ENCODE peak calls at places on chromosomes 2 and 18, in six cellular contexts. I is AG10803, A is cardiac fibroblast, R is endothelial cell, X is breast epithelium, G is upper lobe of left lung. B is an unnamed sample.

GRCh38 chr2:140502951-140503630 is 1627.7 kb downstream of the LRP1B start:
- DNase-seq in I (peak), A (peak), R (no peak), X (no peak), G (no peak), B (no peak)

GRCh38 chr2:164693834-164694233 is 72.6 kb upstream of the GRB14 start:
- DNase-seq in I (no peak), A (no peak), R (no peak), X (no peak), G (no peak), B (no peak)

GRCh38 chr2:134173338-134174016 is 80.4 kb upstream of the MGAT5 start:
- DNase-seq in I (no peak), A (no peak), R (no peak), X (no peak), G (no peak), B (no peak)

GRCh38 chr2:151827564-151828142 is 568 bp downstream of the ARL5A start:
- DNase-seq in I (peak), A (peak), R (peak), X (no peak), G (no peak), B (peak)

GRCh38 chr2:88959480-88960204 is 268.2 kb downstream of the RPIA start:
- DNase-seq in I (peak), A (peak), R (no peak), X (no peak), G (no peak), B (no peak)

GRCh38 chr2:166375736-166376487 is at the start of gene SCN9A:
- DNase-seq in I (peak), A (peak), R (peak), X (peak), G (peak), B (peak)

GRCh38 chr2:241865957-241866858 is 3.3 kb upstream of the RTP5 start:
- DNase-seq in I (no peak), A (no peak), R (peak), X (no peak), G (peak), B (no peak)

GRCh38 chr18:7568426-7568825 is 1.3 kb downstream of the PTPRM start:
- DNase-seq in I (peak), A (peak), R (peak), X (no peak), G (peak), B (peak)

GRCh38 chr2:48169066-48169724 is 262.9 kb upstream of the FBXO11 start:
- DNase-seq in I (no peak), A (no peak), R (no peak), X (no peak), G (no peak), B (no peak)

GRCh38 chr2:23900133-23900926 is 26.6 kb downstream of the ATAD2B start:
- DNase-seq in I (no peak), A (peak), R (no peak), X (no peak), G (no peak), B (no peak)

GRCh38 chr2:226411727-226412360 is 387.8 kb downstream of the IRS1 start:
- DNase-seq in I (no peak), A (peak), R (no peak), X (no peak), G (no peak), B (no peak)

GRCh38 chr2:235614176-235614860 is 120.5 kb downstream of the AGAP1 start:
- DNase-seq in I (peak), A (no peak), R (no peak), X (no peak), G (no peak), B (no peak)

GRCh38 chr2:84924173-84925106 is 19.0 kb downstream of the TMSB10 start:
- DNase-seq in I (peak), A (peak), R (peak), X (no peak), G (no peak), B (no peak)

GRCh38 chr2:116537811-116538210 is 1276.7 kb upstream of the DDX18 start:
- DNase-seq in I (no peak), A (no peak), R (no peak), X (no peak), G (no peak), B (no peak)

GRCh38 chr2:188984126-188984525 is 10.0 kb downstream of the COL3A1 start:
- DNase-seq in I (peak), A (peak), R (no peak), X (no peak), G (no peak), B (no peak)

GRCh38 chr2:16950436-16950835 is 284.8 kb upstream of the CYRIA start:
- DNase-seq in I (no peak), A (no peak), R (no peak), X (no peak), G (no peak), B (no peak)

GRCh38 chr2:233385489-233386044 is 31.3 kb downstream of the DGKD start:
- DNase-seq in I (no peak), A (no peak), R (no peak), X (no peak), G (peak), B (no peak)

GRCh38 chr2:202164409-202164808 is 74.0 kb downstream of the SUMO1 start:
- DNase-seq in I (no peak), A (no peak), R (no peak), X (no peak), G (no peak), B (no peak)

GRCh38 chr2:127081826-127082633 is 24.9 kb downstream of the BIN1 start:
- DNase-seq in I (no peak), A (no peak), R (no peak), X (no peak), G (peak), B (no peak)

GRCh38 chr2:159961005-159961404 is 101.4 kb downstream of the PLA2R1 start:
- DNase-seq in I (peak), A (peak), R (no peak), X (no peak), G (no peak), B (no peak)

GRCh38 chr2:183926433-183926832 is 671.9 kb upstream of the ZNF804A start:
- DNase-seq in I (no peak), A (no peak), R (no peak), X (no peak), G (no peak), B (no peak)

GRCh38 chr18:77049938-77050337 is 82.6 kb downstream of the MBP start:
- DNase-seq in I (peak), A (peak), R (no peak), X (no peak), G (no peak), B (no peak)

GRCh38 chr18:44799422-44800421 is 119.0 kb downstream of the SETBP1 start:
- DNase-seq in I (no peak), A (no peak), R (no peak), X (no peak), G (no peak), B (no peak)

GRCh38 chr18:65568866-65569265 is 181.9 kb upstream of the CDH7 start:
- DNase-seq in I (no peak), A (no peak), R (no peak), X (no peak), G (no peak), B (no peak)

DNA sequence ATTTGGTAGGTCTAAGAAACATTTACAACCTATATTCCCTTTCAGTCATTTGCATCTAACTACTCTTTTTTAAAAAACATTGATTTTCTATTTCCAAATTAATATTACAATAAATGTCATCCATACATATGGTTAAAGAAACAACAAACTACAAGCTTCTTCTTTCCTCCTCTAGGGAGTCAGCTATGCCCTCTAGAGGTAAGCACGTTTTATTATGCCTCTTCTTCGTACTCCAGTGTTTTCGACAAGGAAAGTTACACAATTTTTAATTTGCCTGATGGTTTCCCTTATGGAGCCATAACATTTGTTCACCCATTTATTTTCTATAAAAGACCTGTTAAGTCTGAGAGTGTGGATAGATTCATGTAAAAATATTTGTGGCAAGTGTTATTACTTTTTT is 183.4 kb upstream of the CDH7 start:
- DNase-seq in I (no peak), A (peak), R (no peak), X (no peak), G (no peak), B (no peak)
- TF ChIP-seq CTCF in I (no peak), A (no peak), R (no peak), X (no peak), G (no peak), B (no peak)

GRCh38 chr2:118539290-118539689 is 308.2 kb downstream of the EN1 start:
- DNase-seq in I (peak), A (peak), R (peak), X (no peak), G (no peak), B (no peak)
- TF ChIP-seq CTCF in I (peak), A (peak), R (peak), X (no peak), G (no peak), B (no peak)

GRCh38 chr2:98484121-98484557 is 39.5 kb downstream of the INPP4A start:
- DNase-seq in I (no peak), A (no peak), R (no peak), X (no peak), G (no peak), B (no peak)
- TF ChIP-seq CTCF in I (no peak), A (no peak), R (no peak), X (no peak), G (no peak), B (no peak)

GRCh38 chr2:25168256-25169072 is at the start of gene POMC:
- DNase-seq in I (peak), A (no peak), R (peak), X (no peak), G (peak), B (peak)
- TF ChIP-seq CTCF in I (no peak), A (no peak), R (no peak), X (no peak), G (no peak), B (no peak)

DNA sequence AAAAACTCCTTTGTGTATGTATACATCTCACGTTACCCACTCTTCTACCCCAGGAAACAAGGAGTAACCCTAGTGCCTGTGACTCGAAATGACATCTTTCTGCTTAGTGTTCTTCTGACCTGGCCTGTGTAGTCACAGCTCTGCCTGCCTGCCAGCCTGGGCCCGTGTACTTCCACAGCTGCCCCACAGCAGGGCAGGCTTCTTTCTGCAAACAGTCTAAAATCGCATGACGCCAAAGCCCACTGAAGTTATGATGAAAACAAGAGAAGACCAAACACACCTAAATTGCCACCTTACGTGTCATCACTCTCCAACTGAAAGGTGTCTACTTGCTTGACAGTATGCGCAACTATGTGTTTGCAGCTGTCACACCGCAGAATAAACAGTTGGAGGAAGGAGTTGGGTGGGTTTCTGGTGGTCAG is 1.5 kb downstream of the GAREM1 start:
- DNase-seq in I (peak), A (peak), R (peak), X (no peak), G (peak), B (no peak)
- TF ChIP-seq CTCF in I (no peak), A (no peak), R (no peak), X (peak), G (no peak), B (no peak)

DNA sequence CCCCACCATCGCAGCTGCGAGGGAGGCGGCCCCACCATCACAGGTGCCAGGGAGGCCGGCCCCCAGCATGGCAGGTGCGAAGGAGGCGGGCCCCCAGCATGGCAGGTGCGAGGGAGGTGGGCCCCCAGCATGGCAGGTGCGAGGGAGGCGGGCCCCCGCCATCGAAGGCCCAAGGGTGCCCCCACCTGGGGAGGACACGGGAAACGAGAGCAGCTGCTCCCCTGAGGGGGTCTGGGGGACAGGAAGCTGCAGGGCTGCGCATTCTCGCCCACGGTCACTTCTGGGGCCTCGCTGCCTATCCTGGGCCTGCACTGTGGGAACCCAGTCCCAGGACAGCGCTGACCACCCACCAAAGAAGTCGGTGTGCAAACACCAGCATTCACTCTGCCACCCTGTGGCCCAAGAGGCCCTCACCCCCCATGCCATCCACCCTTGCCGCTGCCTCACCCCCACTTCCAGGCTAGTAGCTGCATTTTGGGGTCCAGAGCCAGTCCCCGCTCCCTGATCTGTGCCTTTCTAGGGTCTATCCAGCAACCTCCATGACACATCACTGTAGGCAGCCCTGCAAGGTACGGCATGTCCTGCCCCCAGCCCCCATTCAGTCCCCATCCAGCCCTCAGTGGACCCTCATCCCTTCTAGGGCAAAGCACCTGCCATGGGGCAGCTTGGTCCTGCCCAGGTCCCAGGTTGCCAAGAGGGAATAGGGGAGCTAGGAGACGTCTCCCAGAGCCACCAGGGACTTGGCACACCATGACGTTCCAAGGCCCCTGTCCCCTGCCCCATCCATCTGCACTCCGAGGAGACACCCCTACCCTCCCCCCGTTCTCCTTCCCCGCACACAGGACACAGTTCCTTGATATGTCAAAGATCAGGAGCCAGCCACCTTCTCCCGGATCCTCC is 24.0 kb upstream of the GPC1 start:
- DNase-seq in I (no peak), A (no peak), R (no peak), X (peak), G (peak), B (peak)
- TF ChIP-seq CTCF in I (no peak), A (no peak), R (no peak), X (no peak), G (no peak), B (no peak)

GRCh38 chr2:204108301-204108700 is 171.7 kb downstream of the ICOS start:
- DNase-seq in I (peak), A (peak), R (peak), X (no peak), G (no peak), B (no peak)
- TF ChIP-seq CTCF in I (peak), A (no peak), R (peak), X (peak), G (peak), B (peak)

GRCh38 chr18:49201464-49201863 is 250.7 kb upstream of the SMAD7 start:
- DNase-seq in I (no peak), A (no peak), R (no peak), X (no peak), G (no peak), B (no peak)

GRCh38 chr18:49207373-49207772 is 253.1 kb downstream of the DYM start:
- DNase-seq in I (peak), A (peak), R (no peak), X (no peak), G (no peak), B (no peak)

DNA sequence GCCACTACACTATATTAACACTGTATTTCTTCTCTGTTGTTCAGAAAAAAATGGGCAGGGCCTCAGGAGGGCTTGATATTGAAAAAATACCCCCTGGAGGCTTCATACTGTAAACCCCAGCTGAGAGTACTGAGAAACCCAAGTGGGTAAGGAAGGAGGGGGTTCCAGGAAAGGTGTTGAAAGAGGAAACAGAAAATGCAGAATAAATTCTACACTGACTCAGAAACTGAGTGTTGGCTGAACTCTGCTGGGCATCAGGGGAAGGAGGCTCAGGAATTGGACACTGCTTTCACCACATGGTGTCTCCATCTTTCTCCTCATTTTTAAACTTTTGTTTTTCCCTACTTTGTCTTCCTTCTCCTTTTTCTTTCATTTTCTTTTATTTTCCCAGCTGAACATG is 253.7 kb downstream of the DYM start:
- DNase-seq in I (peak), A (peak), R (no peak), X (no peak), G (no peak), B (no peak)
- TF ChIP-seq CTCF in I (peak), A (no peak), R (no peak), X (no peak), G (no peak), B (no peak)